ENCODE peak calls at places on chromosomes 1 and 21, in four cellular contexts. Z is T-cell, R is Peyer's patch, S is NCI-H1436. W is an unnamed sample.

GRCh38 chr1:44672956-44673674 is 1.2 kb downstream of the TMEM53 start:
- DNase-seq in Z (no peak), R (no peak), S (no peak), W (no peak)

GRCh38 chr1:236795757-236796719 is 946 bp downstream of the MTR start:
- DNase-seq in S (peak; percentile 36), R (no peak), Z (peak; percentile 78), W (peak; percentile 39)

GRCh38 chr1:184974086-184974836 is at the start of gene NIBAN1:
- DNase-seq in Z (peak; percentile 69), R (peak; percentile 68), S (peak; percentile 65), W (peak; percentile 52)

GRCh38 chr1:153946622-153947246 is at the start of gene DENND4B:
- DNase-seq in R (peak; percentile 88), S (peak; percentile 63), Z (peak; percentile 68), W (peak; percentile 87)

GRCh38 chr1:161863549-161863948 is 97.4 kb downstream of the ATF6 start:
- DNase-seq in R (no peak), Z (no peak), S (no peak), W (no peak)

GRCh38 chr1:29856663-29857224 is 620.4 kb downstream of the PTPRU start:
- DNase-seq in S (no peak), R (no peak), Z (no peak), W (no peak)

GRCh38 chr21:38945536-38946245 is 140.0 kb downstream of the ETS2 start:
- DNase-seq in S (no peak), Z (no peak), R (peak; percentile 43), W (no peak)

GRCh38 chr1:25620701-25621350 is 4.2 kb downstream of the MAN1C1 start:
- DNase-seq in Z (no peak), R (no peak), S (no peak), W (no peak)

GRCh38 chr21:42578761-42579415 is 65.2 kb downstream of the SLC37A1 start:
- DNase-seq in Z (no peak), S (no peak), R (peak; percentile 22), W (no peak)

GRCh38 chr1:161069731-161070270 is at the start of gene ARHGAP30:
- DNase-seq in S (no peak), Z (peak; percentile 78), R (no peak), W (no peak)

GRCh38 chr1:26799479-26800133 is 11.9 kb downstream of the PIGV start:
- DNase-seq in R (no peak), S (no peak), Z (no peak), W (no peak)

GRCh38 chr1:230176871-230177411 is 109.9 kb downstream of the GALNT2 start:
- DNase-seq in S (no peak), R (no peak), Z (no peak), W (peak; percentile 49)

GRCh38 chr21:34874689-34875513 is 174.2 kb downstream of the RUNX1 start:
- DNase-seq in S (no peak), Z (no peak), R (no peak), W (no peak)

GRCh38 chr1:27504588-27505419 is 14.8 kb upstream of the WASF2 start:
- DNase-seq in Z (no peak), S (no peak), R (no peak), W (no peak)

GRCh38 chr1:229420765-229421164 is 13.1 kb downstream of the ACTA1 start:
- DNase-seq in R (no peak), Z (no peak), S (no peak), W (peak; percentile 2)

GRCh38 chr1:226643701-226644540 is 95.2 kb downstream of the ITPKB start:
- DNase-seq in S (no peak), Z (no peak), R (peak; percentile 47), W (no peak)

GRCh38 chr1:61782771-61783170 is 40.5 kb downstream of the PATJ start:
- DNase-seq in R (no peak), S (no peak), Z (peak; percentile 61), W (no peak)

GRCh38 chr1:198528376-198528775 is 12.1 kb downstream of the ATP6V1G3 start:
- DNase-seq in S (no peak), R (no peak), Z (no peak), W (no peak)

GRCh38 chr1:52511439-52511838 is 41.5 kb downstream of the TUT4 start:
- DNase-seq in R (no peak), Z (no peak), S (no peak), W (no peak)

GRCh38 chr1:203276916-203277535 is 28.3 kb upstream of the BTG2 start:
- DNase-seq in Z (no peak), S (no peak), R (no peak), W (no peak)

GRCh38 chr1:29177022-29177705 is 4.5 kb downstream of the SRSF4 start:
- DNase-seq in S (no peak), Z (no peak), R (no peak), W (no peak)

W was measured in NCI-H526 treated with DMSO at 0.1 percent for 48 hours.